ENCODE peak calls at places on chromosomes 6 and 20, in eight cellular contexts. L, E, U, O, D, P, X and M are unnamed samples.

GRCh38 chr20:52047811-52048302 is 143.7 kb downstream of the ZFP64 start:
- DNase-seq in L (peak), E (no peak), U (no peak), O (no peak), D (no peak), P (no peak), X (no peak), M (no peak)

GRCh38 chr6:41201784-41202181 is 834 bp upstream of the TREML2 start:
- DNase-seq in L (no peak), E (no peak), U (no peak), O (no peak), D (no peak), P (no peak), X (no peak), M (no peak)

GRCh38 chr6:163183791-163184190 is 230.7 kb upstream of the QKI start:
- DNase-seq in L (peak), E (no peak), U (no peak), O (no peak), D (no peak), P (no peak), X (no peak), M (no peak)

GRCh38 chr6:132931937-132932336 is 117.6 kb downstream of the RPS12 start:
- DNase-seq in L (peak), E (no peak), U (no peak), O (no peak), D (no peak), P (no peak), X (no peak), M (no peak)

GRCh38 chr20:40134176-40134575 is 554.9 kb downstream of the MAFB start:
- DNase-seq in L (no peak), E (no peak), U (no peak), O (no peak), D (no peak), P (no peak), X (no peak), M (no peak)

GRCh38 chr6:39590994-39591393 is 134.2 kb downstream of the KIF6 start:
- DNase-seq in L (no peak), E (no peak), U (no peak), O (no peak), D (no peak), P (no peak), X (no peak), M (no peak)

GRCh38 chr6:169024047-169024660 is 229.5 kb downstream of the THBS2 start:
- DNase-seq in L (no peak), E (no peak), U (no peak), O (no peak), D (peak), P (no peak), X (no peak), M (no peak)

GRCh38 chr6:25280617-25280990 is 1.4 kb downstream of the CARMIL1 start:
- DNase-seq in L (peak), E (no peak), U (no peak), O (no peak), D (no peak), P (no peak), X (no peak), M (no peak)

GRCh38 chr6:133632906-133633305 is 256.0 kb upstream of the TCF21 start:
- DNase-seq in L (no peak), E (no peak), U (no peak), O (no peak), D (no peak), P (no peak), X (no peak), M (no peak)

GRCh38 chr20:35901678-35902544 is 52.4 kb downstream of the SCAND1 start:
- DNase-seq in L (peak), E (no peak), U (no peak), O (peak), D (no peak), P (no peak), X (no peak), M (no peak)

GRCh38 chr6:28269492-28269891 is 2.5 kb downstream of the ZSCAN26 start:
- DNase-seq in L (peak), E (no peak), U (no peak), O (no peak), D (no peak), P (no peak), X (no peak), M (no peak)

GRCh38 chr20:53872081-53872541 is 198.3 kb downstream of the BCAS1 start:
- DNase-seq in L (no peak), E (no peak), U (no peak), O (no peak), D (no peak), P (no peak), X (no peak), M (no peak)

GRCh38 chr20:63084563-63084927 is 77.8 kb upstream of the BHLHE23 start:
- DNase-seq in L (no peak), E (no peak), U (no peak), O (no peak), D (no peak), P (no peak), X (no peak), M (no peak)

GRCh38 chr6:111220383-111221031 is 133.2 kb downstream of the SLC16A10 start:
- DNase-seq in L (no peak), E (no peak), U (no peak), O (no peak), D (no peak), P (no peak), X (no peak), M (no peak)

GRCh38 chr6:142551145-142551811 is 249.5 kb downstream of the ADGRG6 start:
- DNase-seq in L (no peak), E (peak), U (no peak), O (no peak), D (peak), P (no peak), X (no peak), M (peak)

GRCh38 chr6:109441069-109441816 is 719 bp downstream of the SMPD2 start:
- DNase-seq in L (peak), E (peak), U (no peak), O (no peak), D (peak), P (peak), X (peak), M (peak)

GRCh38 chr20:52033313-52033712 is 158.3 kb downstream of the ZFP64 start:
- DNase-seq in L (peak), E (no peak), U (no peak), O (no peak), D (no peak), P (no peak), X (no peak), M (no peak)

GRCh38 chr6:89297695-89298351 is 17.3 kb downstream of the GABRR2 start:
- DNase-seq in L (peak), E (no peak), U (no peak), O (peak), D (no peak), P (no peak), X (peak), M (no peak)

GRCh38 chr20:41168281-41169183 is 31.2 kb downstream of the PLCG1 start:
- DNase-seq in L (no peak), E (no peak), U (no peak), O (no peak), D (peak), P (no peak), X (no peak), M (no peak)

GRCh38 chr20:41697861-41698559 is 79.8 kb upstream of the CHD6 start:
- DNase-seq in L (peak), E (no peak), U (no peak), O (no peak), D (no peak), P (peak), X (no peak), M (peak)

GRCh38 chr20:40006168-40006860 is 682.7 kb downstream of the MAFB start:
- DNase-seq in L (no peak), E (no peak), U (no peak), O (no peak), D (no peak), P (no peak), X (no peak), M (no peak)

GRCh38 chr6:138428943-138429616 is 25.1 kb downstream of the HEBP2 start:
- DNase-seq in L (peak), E (no peak), U (no peak), O (no peak), D (no peak), P (no peak), X (no peak), M (peak)

GRCh38 chr20:56687061-56687460 is 58.0 kb downstream of the TFAP2C start:
- DNase-seq in L (no peak), E (no peak), U (no peak), O (no peak), D (no peak), P (no peak), X (no peak), M (no peak)

GRCh38 chr6:79168695-79168980 is 65.8 kb downstream of the HMGN3 start:
- DNase-seq in L (no peak), E (no peak), U (no peak), O (no peak), D (no peak), P (no peak), X (no peak), M (no peak)

GRCh38 chr6:29656157-29656556 is 735 bp upstream of the MOG start:
- DNase-seq in L (peak), E (no peak), U (no peak), O (no peak), D (no peak), P (no peak), X (no peak), M (no peak)

GRCh38 chr6:91681341-91681740 is 1094.5 kb upstream of the MAP3K7 start:
- DNase-seq in L (no peak), E (no peak), U (no peak), O (no peak), D (no peak), P (no peak), X (no peak), M (no peak)

GRCh38 chr20:4601630-4602296 is 119.9 kb upstream of the PRND start:
- DNase-seq in L (no peak), E (no peak), U (no peak), O (no peak), D (no peak), P (no peak), X (peak), M (peak)

GRCh38 chr6:118403036-118403435 is 145.1 kb upstream of the PLN start:
- DNase-seq in L (no peak), E (no peak), U (no peak), O (no peak), D (no peak), P (no peak), X (no peak), M (no peak)

GRCh38 chr6:63491104-63491503 is 81.2 kb upstream of the LOC128125822 start:
- DNase-seq in L (no peak), E (no peak), U (no peak), O (no peak), D (no peak), P (no peak), X (no peak), M (no peak)

GRCh38 chr6:141264101-141264500 is 868.6 kb upstream of the GJE1 start:
- DNase-seq in L (no peak), E (no peak), U (no peak), O (no peak), D (no peak), P (no peak), X (no peak), M (no peak)

GRCh38 chr6:46486186-46486585 is 5.1 kb downstream of the RCAN2 start:
- DNase-seq in L (no peak), E (no peak), U (no peak), O (no peak), D (no peak), P (no peak), X (no peak), M (no peak)

GRCh38 chr6:147530132-147531060 is 21.9 kb downstream of the SAMD5 start:
- DNase-seq in L (no peak), E (no peak), U (no peak), O (no peak), D (no peak), P (no peak), X (no peak), M (no peak)

GRCh38 chr6:84633771-84634170 is 130.6 kb downstream of the TBX18 start:
- DNase-seq in L (no peak), E (no peak), U (no peak), O (no peak), D (no peak), P (no peak), X (no peak), M (no peak)